ENCODE peak calls at places on chromosome 6, in six cellular contexts. M is colonic mucosa, L is neural progenitor cell, P is A673, Q is stomach, G is GM23248. W is an unnamed sample. For H3K4me1, the result is how much of the 10 kb centered on the place peaks cover.

GRCh38 chr6:4480788-4481725 is 295.1 kb upstream of the CDYL start:
- DNase-seq in M (no peak), L (no peak), P (no peak), Q (no peak), G (no peak), W (no peak)

GRCh38 chr6:129312865-129313264 is 397.1 kb downstream of the ARHGAP18 start:
- DNase-seq in M (no peak), L (no peak), P (no peak), Q (no peak), G (peak), W (no peak)

GRCh38 chr6:137498488-137499219 is 4.5 kb upstream of the OLIG3 start:
- DNase-seq in M (no peak), L (no peak), P (no peak), Q (no peak), G (no peak), W (no peak)

GRCh38 chr6:107965746-107966145 is 7.7 kb upstream of the SEC63 start:
- DNase-seq in M (no peak), L (no peak), P (no peak), Q (no peak), G (peak), W (no peak)

GRCh38 chr6:2971420-2972218 is at the start of gene SERPINB6:
- DNase-seq in M (peak), L (peak), P (peak), Q (peak), G (peak), W (peak)

GRCh38 chr6:113632220-113632864 is 224.8 kb upstream of the MARCKS start:
- DNase-seq in M (peak), L (no peak), P (peak), Q (peak), G (peak), W (peak)

GRCh38 chr6:112877134-112878100 is 530.3 kb downstream of the RFPL4B start:
- DNase-seq in M (no peak), L (peak), P (peak), Q (no peak), G (peak), W (peak)

GRCh38 chr6:142380626-142381025 is 78.8 kb downstream of the ADGRG6 start:
- DNase-seq in M (no peak), L (no peak), P (no peak), Q (no peak), G (no peak), W (no peak)

GRCh38 chr6:39029156-39030011 is 19.2 kb upstream of the GLP1R start:
- DNase-seq in M (peak), L (peak), P (peak), Q (no peak), G (peak), W (peak)

GRCh38 chr6:156687875-156688549 is 89.2 kb upstream of the ARID1B start:
- DNase-seq in M (peak), L (peak), P (peak), Q (peak), G (peak), W (peak)

GRCh38 chr6:138007014-138007472 is 100.2 kb downstream of the PERP start:
- DNase-seq in M (peak), L (peak), P (peak), Q (peak), G (peak), W (peak)

GRCh38 chr6:82298012-82298411 is 50.5 kb upstream of the IBTK start:
- DNase-seq in M (no peak), L (no peak), P (no peak), Q (no peak), G (peak), W (no peak)

GRCh38 chr6:30325873-30326445 is 768 bp upstream of the TRIM39 start:
- DNase-seq in M (no peak), L (peak), P (peak), Q (no peak), G (peak), W (no peak)

GRCh38 chr6:48817714-48818113 is 645.3 kb downstream of the MMUT start:
- DNase-seq in M (no peak), L (no peak), P (no peak), Q (no peak), G (peak), W (no peak)

GRCh38 chr6:148747145-148747492 is 289 bp downstream of the UST start:
- DNase-seq in M (peak), L (no peak), P (no peak), Q (peak), G (peak), W (peak)

DNA sequence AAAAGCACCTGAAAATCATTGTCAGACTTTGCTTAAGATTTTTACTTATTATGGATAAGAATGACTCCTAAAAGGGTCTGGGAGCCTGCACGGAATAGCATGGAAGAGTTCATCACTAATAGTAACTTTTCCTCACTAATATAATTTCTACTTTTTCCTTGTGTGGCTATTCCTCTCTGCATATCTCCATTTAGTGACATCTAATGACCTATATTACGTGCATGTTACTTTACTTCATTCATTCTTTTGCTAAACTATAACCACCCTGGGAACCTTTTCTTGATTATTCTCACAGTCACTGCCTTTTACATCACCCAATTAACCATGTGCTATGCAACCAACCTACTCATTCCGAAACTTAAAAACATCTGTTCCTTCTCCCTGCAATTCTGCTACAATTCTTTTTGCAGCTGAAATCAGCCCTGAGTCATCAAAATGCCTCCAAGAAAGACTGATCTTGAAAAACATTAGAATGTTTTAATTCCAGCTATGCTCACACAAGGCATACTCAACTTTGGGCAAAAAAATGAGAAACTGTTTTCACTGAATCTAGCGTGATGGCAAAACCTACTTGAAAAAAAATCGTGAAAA is 313.3 kb downstream of the RNGTT start:
- DNase-seq in M (no peak), L (no peak), P (no peak), Q (no peak), G (peak), W (no peak)
- H3K4me3 ChIP-seq in M (no peak), L (no peak), P (no peak), Q (no peak), G (peak), W (no peak)

GRCh38 chr6:17968081-17968518 is 19.3 kb downstream of the KIF13A start:
- DNase-seq in M (no peak), L (no peak), P (no peak), Q (no peak), G (peak), W (no peak)

GRCh38 chr6:17972978-17973622 is 14.3 kb downstream of the KIF13A start:
- DNase-seq in M (no peak), L (no peak), P (no peak), Q (no peak), G (no peak), W (no peak)

GRCh38 chr6:17972074-17972966 is 15.1 kb downstream of the KIF13A start:
- DNase-seq in M (no peak), L (no peak), P (peak), Q (no peak), G (no peak), W (peak)

GRCh38 chr6:17968876-17969275 is 18.6 kb downstream of the KIF13A start:
- DNase-seq in M (no peak), L (no peak), P (no peak), Q (no peak), G (no peak), W (no peak)

DNA sequence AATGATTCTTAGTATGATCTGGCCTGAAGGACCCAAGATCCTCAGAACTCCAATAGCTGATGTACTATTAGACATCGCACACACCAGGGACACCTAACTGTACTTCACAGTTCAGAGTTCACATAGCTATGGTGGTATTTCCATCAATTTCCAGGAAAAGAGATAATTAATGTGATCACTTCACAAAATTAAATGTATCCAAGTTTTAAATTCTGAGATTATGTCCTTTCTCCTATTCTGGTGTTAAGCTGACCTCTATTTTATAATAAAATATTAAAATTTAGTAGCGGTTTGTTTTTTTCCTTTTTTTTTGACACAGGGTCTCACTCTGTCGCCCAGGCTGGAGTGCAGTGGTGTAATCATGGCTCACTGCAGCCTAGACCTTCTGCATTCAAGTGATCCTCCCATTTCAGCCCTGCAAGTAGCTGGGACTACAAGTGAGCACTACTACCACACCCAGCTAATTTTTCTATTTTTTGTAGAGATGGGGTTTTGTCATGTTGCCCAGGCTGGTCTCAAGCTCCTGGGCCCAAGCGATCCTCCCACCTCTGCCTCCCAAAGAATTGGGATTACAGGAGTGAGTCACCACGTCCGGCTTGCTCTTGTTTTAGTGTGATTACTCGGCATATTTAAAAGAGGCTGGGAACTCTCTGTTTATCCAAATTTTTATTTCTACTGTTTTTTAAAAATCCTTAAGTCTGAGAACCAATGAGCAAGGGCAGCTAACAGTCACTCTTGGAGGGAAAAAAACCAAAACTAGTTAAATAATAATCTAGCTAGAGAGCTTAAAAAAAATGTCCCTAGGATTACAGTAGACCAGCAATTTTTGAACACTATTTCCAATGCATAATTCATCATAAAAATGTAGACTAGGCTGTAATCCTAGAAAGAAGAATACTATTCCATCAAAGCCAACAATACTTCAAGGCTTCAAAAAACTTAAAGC is 16.0 kb downstream of the KIF13A start:
- DNase-seq in M (no peak), L (no peak), P (peak), Q (no peak), G (peak), W (peak)
- H3K27ac ChIP-seq in M (no peak), L (no peak), P (peak), Q (no peak), G (peak), W (peak)

GRCh38 chr6:43393597-43393996 is 24.1 kb upstream of the ZNF318 start:
- DNase-seq in M (no peak), L (no peak), P (no peak), Q (no peak), G (no peak), W (no peak)

GRCh38 chr6:43389713-43390265 is 20.3 kb upstream of the ZNF318 start:
- DNase-seq in M (no peak), L (no peak), P (peak), Q (no peak), G (no peak), W (no peak)

GRCh38 chr6:43394982-43395381 is 25.5 kb upstream of the ZNF318 start:
- DNase-seq in M (no peak), L (no peak), P (no peak), Q (no peak), G (no peak), W (no peak)

GRCh38 chr6:43395822-43396221 is 26.4 kb upstream of the ZNF318 start:
- DNase-seq in M (no peak), L (no peak), P (no peak), Q (no peak), G (no peak), W (no peak)

DNA sequence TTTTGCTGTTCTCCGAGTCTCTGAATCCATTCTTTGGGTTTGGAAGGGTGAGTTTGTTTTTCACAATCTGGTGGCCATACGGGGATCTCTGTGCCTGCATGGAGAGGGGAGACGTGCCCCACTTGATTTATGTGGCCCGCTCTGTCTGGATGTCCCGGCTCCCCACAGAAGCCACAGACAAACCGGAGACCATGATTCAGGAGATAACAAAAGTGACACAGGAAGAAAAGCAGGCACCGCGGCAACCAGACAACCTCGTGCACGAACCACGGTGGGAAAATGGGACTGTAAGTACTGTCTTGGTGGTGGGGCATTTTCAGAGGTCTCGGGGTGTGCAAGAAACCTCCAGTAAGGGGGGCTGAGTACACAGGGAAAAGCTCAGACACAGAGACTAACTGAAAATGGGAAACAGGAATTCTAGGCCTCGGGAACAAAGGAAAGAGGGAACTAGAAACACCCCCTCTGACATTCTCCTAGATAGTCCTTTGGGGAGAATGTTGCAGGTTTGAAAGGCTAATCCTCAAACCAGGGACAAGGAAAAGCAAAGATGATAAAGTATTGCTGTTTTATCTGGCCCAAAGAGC is 22.1 kb upstream of the ZNF318 start:
- DNase-seq in M (no peak), L (no peak), P (no peak), Q (no peak), G (no peak), W (no peak)
- H3K4me1 ChIP-seq in M (under half), L (under half), P (under half), Q (under half), G (under half), W (under half)

GRCh38 chr6:31676904-31677303 is 4.0 kb downstream of the LY6G5C start:
- DNase-seq in M (no peak), L (no peak), P (no peak), Q (no peak), G (peak), W (no peak)

GRCh38 chr6:31680841-31681671 is at the start of gene LY6G5C:
- DNase-seq in M (peak), L (peak), P (peak), Q (peak), G (peak), W (peak)

GRCh38 chr6:31677955-31678354 is 2.9 kb downstream of the LY6G5C start:
- DNase-seq in M (no peak), L (no peak), P (no peak), Q (no peak), G (no peak), W (no peak)

GRCh38 chr6:31676322-31676903 is 4.5 kb downstream of the LY6G5C start:
- DNase-seq in M (no peak), L (no peak), P (no peak), Q (no peak), G (no peak), W (no peak)

DNA sequence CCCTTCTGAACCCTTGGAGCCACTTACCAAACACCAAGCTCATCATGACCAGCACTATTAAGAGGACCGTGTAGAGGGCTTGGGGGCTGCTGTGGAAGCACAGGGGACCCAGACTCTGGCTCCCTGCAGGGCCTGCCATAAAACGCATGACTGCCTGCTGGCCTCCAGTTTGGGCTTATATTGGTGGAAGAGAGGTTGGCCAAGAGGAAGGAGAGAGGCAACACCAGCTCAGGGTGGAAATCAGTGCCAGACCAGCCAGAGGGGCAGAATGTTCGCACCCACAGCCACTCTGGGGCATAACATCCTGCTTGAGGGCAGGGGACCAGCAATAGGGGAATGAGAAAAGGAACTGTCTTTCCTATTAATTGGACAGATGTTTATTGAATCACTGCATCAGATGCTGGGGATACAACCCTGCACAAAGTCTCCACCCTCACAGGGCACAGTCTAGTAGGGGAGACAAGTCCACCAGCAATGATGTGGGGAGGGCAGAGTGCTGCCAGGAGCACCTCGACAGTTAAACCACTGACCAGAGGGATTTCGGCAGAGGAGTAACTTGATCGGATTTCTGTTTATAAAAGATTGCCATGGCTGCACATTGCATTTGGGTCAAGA is 534 bp downstream of the LY6G5C start:
- DNase-seq in M (no peak), L (no peak), P (no peak), Q (no peak), G (no peak), W (no peak)
- H3K4me3 ChIP-seq in M (peak), L (no peak), P (peak), Q (peak), G (peak), W (no peak)